ENCODE peak calls at places on chromosomes 1 and 21, in six cellular contexts. N is mammary epithelial cell, B is fibroblast of lung, W is hepatocyte, C is DND-41, V is keratinocyte. H is an unnamed sample.

GRCh38 chr1:54577612-54578011 is 29.6 kb downstream of the ACOT11 start:
- DNase-seq in N (no peak), B (peak), W (peak), C (no peak), V (no peak), H (peak)

GRCh38 chr1:32666866-32667566 is 16.0 kb downstream of the RBBP4 start:
- DNase-seq in N (no peak), B (no peak), W (peak), C (no peak), V (no peak), H (peak)

GRCh38 chr21:31509108-31510017 is 150.1 kb upstream of the SOD1 start:
- DNase-seq in N (peak), B (peak), W (peak), C (peak), V (peak), H (peak)

GRCh38 chr1:66291047-66291864 is 242.7 kb upstream of the SGIP1 start:
- DNase-seq in N (no peak), B (peak), W (peak), C (no peak), V (no peak), H (peak)

GRCh38 chr1:218693584-218693983 is 348.4 kb downstream of the TGFB2 start:
- DNase-seq in N (no peak), B (no peak), W (no peak), C (no peak), V (no peak), H (no peak)

GRCh38 chr1:24960071-24960801 is 30.2 kb upstream of the RUNX3 start:
- DNase-seq in N (no peak), B (no peak), W (no peak), C (no peak), V (no peak), H (no peak)

GRCh38 chr1:10975567-10976326 is 36.7 kb upstream of the TARDBP start:
- DNase-seq in N (peak), B (peak), W (peak), C (no peak), V (peak), H (peak)

GRCh38 chr1:41840592-41841246 is 78.0 kb downstream of the HIVEP3 start:
- DNase-seq in N (peak), B (no peak), W (no peak), C (no peak), V (no peak), H (no peak)

GRCh38 chr1:110214454-110215404 is 4.6 kb downstream of the KCNC4 start:
- DNase-seq in N (no peak), B (no peak), W (peak), C (no peak), V (no peak), H (no peak)

GRCh38 chr1:110118636-110119396 is 6.6 kb downstream of the UBL4B start:
- DNase-seq in N (peak), B (peak), W (no peak), C (no peak), V (no peak), H (no peak)

GRCh38 chr1:170881268-170882265 is 53.8 kb upstream of the MROH9 start:
- DNase-seq in N (peak), B (peak), W (peak), C (peak), V (no peak), H (peak)

DNA sequence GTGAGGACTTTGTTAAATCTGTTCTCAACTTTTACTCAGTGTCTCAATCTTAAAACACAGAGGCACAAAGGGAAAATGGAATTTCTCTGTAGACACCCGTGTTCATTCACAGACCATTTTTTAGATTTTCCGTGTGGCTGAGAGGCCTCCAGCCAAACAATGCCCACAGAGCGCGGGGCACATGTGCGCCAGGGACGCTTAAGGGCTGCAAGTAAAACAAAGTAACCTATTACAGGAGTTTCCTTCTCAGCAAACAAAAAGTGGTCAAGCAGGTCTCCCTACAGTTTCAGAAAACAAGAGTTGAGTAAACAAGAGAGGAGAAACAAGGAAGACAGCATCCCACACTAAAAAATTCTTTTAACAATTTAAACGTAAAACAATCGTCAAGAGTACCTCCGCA is 115.3 kb downstream of the RERE start:
- DNase-seq in N (peak), B (no peak), W (peak), C (no peak), V (no peak), H (no peak)
- H2AFZ ChIP-seq in N (peak), B (no peak), W (no peak), C (no peak), V (peak), H (no peak)

GRCh38 chr1:209483691-209484090 is 99.8 kb upstream of the CAMK1G start:
- DNase-seq in N (no peak), B (no peak), W (no peak), C (no peak), V (no peak), H (no peak)
- H2AFZ ChIP-seq in N (no peak), B (no peak), W (no peak), C (no peak), V (no peak), H (no peak)

GRCh38 chr1:188027613-188028012 is 1198.9 kb downstream of the PLA2G4A start:
- DNase-seq in N (peak), B (peak), W (peak), C (no peak), V (peak), H (peak)
- H2AFZ ChIP-seq in N (no peak), B (no peak), W (no peak), C (no peak), V (peak), H (no peak)

DNA sequence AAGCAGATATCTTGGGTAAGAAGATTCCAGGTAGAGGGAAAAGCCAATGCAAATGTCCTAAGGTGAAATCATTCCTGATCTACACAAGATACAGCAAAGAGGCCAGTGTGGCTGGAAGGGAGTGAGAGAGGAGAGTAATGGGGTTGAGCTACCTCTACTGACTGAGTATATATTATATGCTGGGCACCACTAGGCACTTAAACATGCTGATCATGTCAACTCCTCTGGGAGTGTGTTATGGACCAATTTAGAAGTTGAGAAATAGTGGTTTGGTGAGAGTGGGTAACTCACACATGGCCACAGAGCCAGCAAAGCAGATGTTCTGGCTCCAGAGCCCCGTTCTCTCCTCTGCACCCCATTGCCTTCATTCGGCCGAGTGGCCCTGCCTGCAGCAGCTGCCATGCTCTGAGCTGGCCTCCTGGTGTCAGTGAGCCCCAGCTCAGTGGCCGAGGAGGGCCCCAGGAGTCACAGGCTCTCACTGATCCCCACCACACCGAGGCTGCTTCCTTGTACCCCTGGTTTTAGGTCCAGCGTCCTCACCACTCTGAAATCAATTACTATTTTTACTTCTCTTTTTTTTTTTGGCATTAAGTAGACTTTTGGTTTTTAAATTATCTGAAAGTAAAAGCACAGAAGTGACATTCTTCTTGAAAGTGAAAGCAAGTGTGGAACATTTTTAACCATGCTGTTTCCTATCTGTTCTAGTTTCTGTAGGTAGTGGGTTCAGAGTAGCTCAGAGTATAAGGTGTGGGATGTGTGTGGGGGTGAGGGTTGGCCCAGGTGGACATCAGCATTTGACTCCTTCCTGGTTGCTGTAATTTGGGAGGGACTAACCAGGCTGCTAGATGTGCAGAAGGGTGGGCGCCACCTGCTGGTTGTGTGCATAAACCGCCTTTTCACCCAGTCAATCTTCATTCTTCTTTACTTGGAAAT is 45.8 kb upstream of the CRNN start:
- DNase-seq in N (peak), B (peak), W (no peak), C (peak), V (no peak), H (peak)
- H2AFZ ChIP-seq in N (peak), B (peak), W (no peak), C (peak), V (peak), H (no peak)

GRCh38 chr1:40784141-40784770 is 669 bp downstream of the KCNQ4 start:
- DNase-seq in N (no peak), B (no peak), W (peak), C (no peak), V (no peak), H (no peak)
- H2AFZ ChIP-seq in N (no peak), B (no peak), W (no peak), C (no peak), V (no peak), H (no peak)

DNA sequence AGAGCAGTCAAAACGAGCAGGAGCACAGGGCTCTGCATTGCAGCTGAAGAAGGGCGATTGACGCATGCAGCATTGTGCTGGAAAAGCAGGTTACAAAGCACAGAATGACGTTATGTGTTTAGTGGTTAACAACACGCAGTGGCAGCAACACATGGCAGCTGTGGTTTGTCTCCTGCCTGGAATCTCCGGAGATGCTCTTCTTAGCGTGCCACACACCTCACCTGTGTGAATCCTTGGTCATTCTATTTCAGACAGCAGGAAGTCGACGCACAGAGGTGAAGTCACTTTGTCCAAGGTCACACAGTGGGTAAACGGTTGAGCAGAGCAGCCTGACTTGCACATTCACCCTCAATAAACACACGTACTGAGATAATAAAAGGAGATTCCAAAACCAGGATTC is 14.7 kb downstream of the OBSCN start:
- DNase-seq in N (no peak), B (no peak), W (no peak), C (no peak), V (no peak), H (no peak)
- H2AFZ ChIP-seq in N (no peak), B (no peak), W (no peak), C (no peak), V (no peak), H (no peak)

GRCh38 chr1:21392587-21393263 is 47.2 kb upstream of the NBPF3 start:
- DNase-seq in N (no peak), B (no peak), W (no peak), C (no peak), V (no peak), H (no peak)

GRCh38 chr1:21396516-21396915 is 43.4 kb upstream of the NBPF3 start:
- DNase-seq in N (no peak), B (no peak), W (no peak), C (no peak), V (no peak), H (no peak)

GRCh38 chr1:21397813-21398188 is 42.1 kb upstream of the NBPF3 start:
- DNase-seq in N (no peak), B (peak), W (no peak), C (peak), V (no peak), H (peak)
- H2AFZ ChIP-seq in N (no peak), B (no peak), W (no peak), C (no peak), V (no peak), H (peak)

H was measured in astrocyte.